ENCODE peak calls at places on chromosomes 7 and 10, in four cellular contexts. P is skeletal muscle cell, J is substantia nigra, U is nucleus accumbens. A is an unnamed sample.

GRCh38 chr7:2016761-2017482 is 215.8 kb downstream of the MAD1L1 start:
- DNase-seq in P (no peak), J (no peak), U (no peak), A (no peak)

GRCh38 chr10:86334515-86335085 is 32.0 kb downstream of the GRID1 start:
- DNase-seq in P (no peak), J (no peak), U (no peak), A (no peak)

GRCh38 chr10:63977329-63977923 is 456.2 kb downstream of the REEP3 start:
- DNase-seq in P (peak), J (no peak), U (no peak), A (no peak)

GRCh38 chr10:132645630-132646442 is 108.2 kb downstream of the INPP5A start:
- DNase-seq in P (no peak), J (no peak), U (no peak), A (no peak)

GRCh38 chr7:38129579-38129978 is 48.5 kb upstream of the STARD3NL start:
- DNase-seq in P (no peak), J (no peak), U (no peak), A (no peak)

GRCh38 chr10:51886438-51887068 is 187.2 kb upstream of the CSTF2T start:
- DNase-seq in P (peak), J (no peak), U (no peak), A (no peak)

GRCh38 chr10:73584737-73585136 is 6.4 kb downstream of the USP54 start:
- DNase-seq in P (no peak), J (no peak), U (no peak), A (no peak)

GRCh38 chr10:552679-553078 is 136.8 kb downstream of the DIP2C start:
- DNase-seq in P (no peak), J (no peak), U (no peak), A (no peak)

GRCh38 chr10:48589266-48589665 is 15.6 kb downstream of the ARHGAP22 start:
- DNase-seq in P (peak), J (no peak), U (no peak), A (no peak)

GRCh38 chr7:50806143-50806542 is 23.4 kb upstream of the GRB10 start:
- DNase-seq in P (no peak), J (no peak), U (no peak), A (no peak)

GRCh38 chr7:92417913-92418312 is 29.4 kb upstream of the GATAD1 start:
- DNase-seq in P (no peak), J (no peak), U (no peak), A (no peak)

GRCh38 chr10:8245131-8246117 is 190.9 kb downstream of the GATA3 start:
- DNase-seq in P (no peak), J (no peak), U (no peak), A (no peak)

GRCh38 chr7:291302-292092 is 1.5 kb downstream of the FOXL3 start:
- DNase-seq in P (no peak), J (no peak), U (no peak), A (no peak)

GRCh38 chr10:29947701-29948060 is 111.7 kb downstream of the JCAD start:
- DNase-seq in P (no peak), J (no peak), U (no peak), A (no peak)

GRCh38 chr10:2439983-2440382 is 627.4 kb upstream of the PFKP start:
- DNase-seq in P (no peak), J (no peak), U (no peak), A (no peak)

GRCh38 chr7:50347693-50348092 is 43.2 kb downstream of the IKZF1 start:
- DNase-seq in P (no peak), J (no peak), U (no peak), A (no peak)

GRCh38 chr10:17229967-17230682 is 2.1 kb downstream of the VIM start:
- DNase-seq in P (no peak), J (no peak), U (no peak), A (no peak)

GRCh38 chr10:96850825-96851224 is 18.7 kb downstream of the LCOR start:
- DNase-seq in P (peak), J (no peak), U (no peak), A (no peak)

GRCh38 chr10:34813626-34814227 is 1.4 kb downstream of the PARD3 start:
- DNase-seq in P (no peak), J (no peak), U (no peak), A (no peak)

GRCh38 chr7:127683776-127684681 is 32.0 kb downstream of the SND1 start:
- DNase-seq in P (peak), J (no peak), U (no peak), A (no peak)

GRCh38 chr10:44697096-44697495 is 214.0 kb upstream of the TMEM72 start:
- DNase-seq in P (no peak), J (no peak), U (no peak), A (no peak)

GRCh38 chr10:86292462-86293322 is 73.9 kb downstream of the GRID1 start:
- DNase-seq in P (no peak), J (no peak), U (no peak), A (no peak)

GRCh38 chr10:69896601-69897000 is 94.9 kb downstream of the COL13A1 start:
- DNase-seq in P (no peak), J (no peak), U (no peak), A (no peak)

GRCh38 chr7:39816462-39817065 is 133.5 kb upstream of the CDK13 start:
- DNase-seq in P (no peak), J (no peak), U (no peak), A (no peak)

GRCh38 chr7:91128574-91129348 is 135.5 kb upstream of the FZD1 start:
- DNase-seq in P (no peak), J (no peak), U (no peak), A (no peak)

GRCh38 chr7:81956520-81956919 is 186.7 kb upstream of the HGF start:
- DNase-seq in P (peak), J (no peak), U (no peak), A (no peak)

GRCh38 chr7:4851459-4852422 is 10.1 kb downstream of the PAPOLB start:
- DNase-seq in P (no peak), J (no peak), U (no peak), A (no peak)

GRCh38 chr7:117997862-117998825 is 124.9 kb upstream of the CTTNBP2 start:
- DNase-seq in P (no peak), J (no peak), U (no peak), A (no peak)

GRCh38 chr10:132659206-132660091 is 121.9 kb downstream of the INPP5A start:
- DNase-seq in P (no peak), J (no peak), U (no peak), A (no peak)

GRCh38 chr10:34343764-34344163 is 471.3 kb downstream of the PARD3 start:
- DNase-seq in P (no peak), J (no peak), U (no peak), A (no peak)

GRCh38 chr7:14836571-14837189 is 65.9 kb downstream of the DGKB start:
- DNase-seq in P (peak), J (no peak), U (no peak), A (no peak)

GRCh38 chr10:122117475-122117874 is 128.5 kb downstream of the TACC2 start:
- DNase-seq in P (no peak), J (no peak), U (no peak), A (no peak)

GRCh38 chr10:79562135-79562756 is 2.0 kb upstream of the SFTPA2 start:
- DNase-seq in P (peak), J (peak), U (peak), A (no peak)

GRCh38 chr10:113927440-113927839 is 73.0 kb downstream of the NHLRC2 start:
- DNase-seq in P (no peak), J (no peak), U (no peak), A (no peak)

GRCh38 chr10:46514899-46515298 is 41.6 kb downstream of the GPRIN2 start:
- DNase-seq in P (no peak), J (no peak), U (no peak), A (no peak)

GRCh38 chr10:115432188-115432819 is 339.1 kb downstream of the ATRNL1 start:
- DNase-seq in P (peak), J (no peak), U (no peak), A (no peak)

GRCh38 chr10:80500572-80501380 is 36.9 kb upstream of the SH2D4B start:
- DNase-seq in P (no peak), J (no peak), U (no peak), A (no peak)

A was measured in cortex of kidney.